ENCODE peak calls at places on chromosomes 13 and 19, in six cellular contexts. One of them, this sample, is unnamed.

GRCh38 chr19:2702170-2703076 is at the start of gene GNG7:
- DNase-seq in NCI-H1092: peak
- DNase-seq in Jurkat, Clone E6-1: peak
- DNase-seq in NCI-H187: peak
- DNase-seq in kidney: peak
- DNase-seq in non-pigmented ciliary epithelial cell: no peak
- DNase-seq in this sample: peak

GRCh38 chr13:111882351-111882750 is 184.6 kb upstream of the SOX1 start:
- DNase-seq in kidney: no peak
- DNase-seq in Jurkat, Clone E6-1: no peak
- DNase-seq in non-pigmented ciliary epithelial cell: no peak
- DNase-seq in NCI-H1092: no peak
- DNase-seq in NCI-H187: no peak
- DNase-seq in this sample: no peak

GRCh38 chr19:9139609-9140158 is 513 bp upstream of the ZNF317 start:
- DNase-seq in Jurkat, Clone E6-1: no peak
- DNase-seq in NCI-H187: no peak
- DNase-seq in kidney: no peak
- DNase-seq in non-pigmented ciliary epithelial cell: no peak
- DNase-seq in NCI-H1092: no peak
- DNase-seq in this sample: no peak

GRCh38 chr19:57559008-57559403 is 657 bp downstream of the ZNF550 start:
- DNase-seq in non-pigmented ciliary epithelial cell: no peak
- DNase-seq in NCI-H1092: no peak
- DNase-seq in kidney: peak
- DNase-seq in Jurkat, Clone E6-1: no peak
- DNase-seq in NCI-H187: no peak
- DNase-seq in this sample: peak

GRCh38 chr19:3801412-3802096 is 15.4 kb upstream of the MATK start:
- DNase-seq in NCI-H1092: peak
- DNase-seq in NCI-H187: no peak
- DNase-seq in Jurkat, Clone E6-1: no peak
- DNase-seq in non-pigmented ciliary epithelial cell: no peak
- DNase-seq in kidney: peak
- DNase-seq in this sample: no peak

GRCh38 chr13:112825875-112826274 is 136.0 kb downstream of the ATP11A start:
- DNase-seq in non-pigmented ciliary epithelial cell: no peak
- DNase-seq in NCI-H1092: no peak
- DNase-seq in NCI-H187: no peak
- DNase-seq in kidney: no peak
- DNase-seq in Jurkat, Clone E6-1: no peak
- DNase-seq in this sample: no peak

GRCh38 chr13:43346427-43346826 is 323.0 kb downstream of the DNAJC15 start:
- DNase-seq in non-pigmented ciliary epithelial cell: no peak
- DNase-seq in NCI-H187: no peak
- DNase-seq in kidney: no peak
- DNase-seq in Jurkat, Clone E6-1: peak
- DNase-seq in NCI-H1092: no peak
- DNase-seq in this sample: no peak

GRCh38 chr19:7734220-7735203 is 2.6 kb upstream of the CLEC4G start:
- DNase-seq in NCI-H1092: no peak
- DNase-seq in Jurkat, Clone E6-1: no peak
- DNase-seq in kidney: peak
- DNase-seq in NCI-H187: no peak
- DNase-seq in non-pigmented ciliary epithelial cell: no peak
- DNase-seq in this sample: no peak

GRCh38 chr19:34669305-34669704 is 7.7 kb downstream of the SCGB2B2 start:
- DNase-seq in NCI-H187: no peak
- DNase-seq in NCI-H1092: no peak
- DNase-seq in non-pigmented ciliary epithelial cell: no peak
- DNase-seq in kidney: no peak
- DNase-seq in Jurkat, Clone E6-1: no peak
- DNase-seq in this sample: no peak

GRCh38 chr19:29841209-29841558 is 29.4 kb downstream of the CCNE1 start:
- DNase-seq in non-pigmented ciliary epithelial cell: no peak
- DNase-seq in kidney: no peak
- DNase-seq in NCI-H1092: no peak
- DNase-seq in NCI-H187: no peak
- DNase-seq in Jurkat, Clone E6-1: no peak
- DNase-seq in this sample: peak

GRCh38 chr13:35879111-35879510 is 252.1 kb downstream of the DCLK1 start:
- DNase-seq in Jurkat, Clone E6-1: peak
- DNase-seq in NCI-H1092: no peak
- DNase-seq in kidney: no peak
- DNase-seq in non-pigmented ciliary epithelial cell: no peak
- DNase-seq in NCI-H187: no peak
- DNase-seq in this sample: no peak